ENCODE peak calls at places on chromosomes 5 and 9, in ten cellular contexts. F, A, S, D, I, Y, O, L, K and C are unnamed samples.

GRCh38 chr5:125256296-125256695 is 509.9 kb upstream of the ZNF608 start:
- DNase-seq in F (no peak), O (no peak), A (no peak), S (no peak), L (no peak), D (no peak), I (no peak), K (no peak), Y (no peak), C (no peak)

GRCh38 chr9:91734371-91734981 is 215.6 kb downstream of the ROR2 start:
- DNase-seq in K (peak; percentile 13), Y (peak; percentile 14), S (peak; percentile 69), F (peak; percentile 76), I (peak; percentile 78), L (peak; percentile 91), O (no peak), A (peak; percentile 78), D (no peak), C (no peak)

GRCh38 chr9:77663754-77664153 is 15.6 kb upstream of the GNA14 start:
- DNase-seq in K (no peak), S (no peak), D (no peak), Y (peak; percentile 8), A (no peak), I (no peak), F (peak; percentile 28), L (peak; percentile 63), O (no peak), C (no peak)

GRCh38 chr5:24094081-24094480 is 550.7 kb downstream of the CDH10 start:
- DNase-seq in F (no peak), S (peak; percentile 12), Y (no peak), A (no peak), I (no peak), O (no peak), K (no peak), L (no peak), D (no peak), C (no peak)

GRCh38 chr5:62316110-62316509 is 10.1 kb downstream of the KIF2A start:
- DNase-seq in I (no peak), Y (no peak), O (no peak), D (no peak), K (no peak), L (no peak), A (no peak), F (no peak), S (no peak), C (no peak)

GRCh38 chr5:173287086-173287485 is 41.1 kb downstream of the STC2 start:
- DNase-seq in D (no peak), L (no peak), O (no peak), I (no peak), K (no peak), Y (no peak), S (no peak), F (no peak), A (no peak), C (no peak)

GRCh38 chr9:110728058-110728457 is 59.5 kb downstream of the MUSK start:
- DNase-seq in Y (no peak), A (no peak), O (no peak), F (no peak), S (no peak), K (no peak), L (no peak), I (no peak), D (no peak), C (no peak)

GRCh38 chr5:150339165-150339564 is 18.3 kb upstream of the TCOF1 start:
- DNase-seq in L (no peak), F (no peak), S (no peak), D (no peak), Y (no peak), I (no peak), O (no peak), A (no peak), K (no peak), C (no peak)

GRCh38 chr9:113992276-113992951 is 85.7 kb downstream of the AMBP start:
- DNase-seq in K (no peak), A (peak; percentile 42), L (no peak), O (no peak), D (no peak), S (no peak), Y (no peak), I (no peak), F (no peak), C (no peak)

GRCh38 chr5:1298723-1299510 is 4.0 kb upstream of the TERT start:
- DNase-seq in L (peak; percentile 45), A (peak; percentile 14), D (no peak), K (no peak), I (no peak), F (peak; percentile 3), S (no peak), Y (no peak), O (no peak), C (no peak)

GRCh38 chr5:17216974-17217325 is 481 bp upstream of the BASP1 start:
- DNase-seq in I (peak; percentile 64), Y (no peak), S (peak; percentile 88), D (no peak), O (no peak), K (no peak), L (peak; percentile 61), A (no peak), F (peak; percentile 81), C (peak; percentile 31)

GRCh38 chr9:97938081-97938644 is at the start of gene HEMGN:
- DNase-seq in Y (no peak), K (no peak), O (no peak), S (no peak), L (no peak), A (no peak), D (peak; percentile 67), I (no peak), F (no peak), C (no peak)

GRCh38 chr9:98442541-98442940 is 187.1 kb upstream of the TBC1D2 start:
- DNase-seq in A (no peak), K (no peak), Y (no peak), D (no peak), L (no peak), S (no peak), F (no peak), I (no peak), O (no peak), C (no peak)

GRCh38 chr5:75659791-75660453 is 48.7 kb downstream of the ANKDD1B start:
- DNase-seq in Y (no peak), K (no peak), S (no peak), L (no peak), O (no peak), D (no peak), I (no peak), F (no peak), A (no peak), C (no peak)
- H3K4me1 ChIP-seq in Y (peaks cover 8% of the 10 kb centered on the region), K (no peaks in the 10 kb centered on the region), S (no peaks in the 10 kb centered on the region), L (no peaks in the 10 kb centered on the region), O (no peaks in the 10 kb centered on the region), D (no peaks in the 10 kb centered on the region), I (no peaks in the 10 kb centered on the region), F (peaks cover 4% of the 10 kb centered on the region), A (no peaks in the 10 kb centered on the region), C (peaks cover 4% of the 10 kb centered on the region)

DNA sequence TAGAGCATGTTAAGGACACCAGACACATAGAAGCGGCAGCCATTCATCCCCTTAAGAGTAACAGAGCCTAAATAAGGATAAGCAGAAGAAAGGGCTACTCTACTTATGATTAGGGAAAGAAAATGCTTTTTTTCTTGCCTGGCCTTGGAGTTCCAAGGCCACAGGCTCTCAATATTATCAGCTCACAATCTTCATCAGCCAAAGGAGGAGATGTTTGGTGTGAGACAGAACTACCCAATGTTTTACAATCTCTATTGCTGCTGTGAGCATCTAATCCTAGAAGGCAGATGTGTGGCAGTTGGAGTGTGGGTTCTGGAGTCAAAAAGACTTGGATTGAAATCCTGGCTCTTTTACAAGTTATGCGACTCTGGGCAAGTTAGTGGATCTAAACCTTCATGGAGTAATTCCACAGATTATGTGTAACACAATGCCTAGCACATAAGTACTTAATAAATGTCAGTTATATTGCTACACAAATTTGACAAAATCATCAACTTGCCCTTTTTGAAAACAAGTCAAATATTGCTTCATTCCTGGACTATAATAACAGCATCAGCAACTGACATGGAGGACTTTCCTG is 190.5 kb downstream of the MAPKAP1 start:
- DNase-seq in S (no peak), I (no peak), F (no peak), A (no peak), Y (no peak), D (no peak), O (no peak), L (no peak), K (no peak), C (no peak)
- H3K4me3 ChIP-seq in S (no peak overlapping the region), I (no peak overlapping the region), F (no peak overlapping the region), A (no peak overlapping the region), Y (no peak overlapping the region), D (no peak overlapping the region), O (no peak overlapping the region), L (no peak overlapping the region), K (no peak overlapping the region), C (no peak overlapping the region)

DNA sequence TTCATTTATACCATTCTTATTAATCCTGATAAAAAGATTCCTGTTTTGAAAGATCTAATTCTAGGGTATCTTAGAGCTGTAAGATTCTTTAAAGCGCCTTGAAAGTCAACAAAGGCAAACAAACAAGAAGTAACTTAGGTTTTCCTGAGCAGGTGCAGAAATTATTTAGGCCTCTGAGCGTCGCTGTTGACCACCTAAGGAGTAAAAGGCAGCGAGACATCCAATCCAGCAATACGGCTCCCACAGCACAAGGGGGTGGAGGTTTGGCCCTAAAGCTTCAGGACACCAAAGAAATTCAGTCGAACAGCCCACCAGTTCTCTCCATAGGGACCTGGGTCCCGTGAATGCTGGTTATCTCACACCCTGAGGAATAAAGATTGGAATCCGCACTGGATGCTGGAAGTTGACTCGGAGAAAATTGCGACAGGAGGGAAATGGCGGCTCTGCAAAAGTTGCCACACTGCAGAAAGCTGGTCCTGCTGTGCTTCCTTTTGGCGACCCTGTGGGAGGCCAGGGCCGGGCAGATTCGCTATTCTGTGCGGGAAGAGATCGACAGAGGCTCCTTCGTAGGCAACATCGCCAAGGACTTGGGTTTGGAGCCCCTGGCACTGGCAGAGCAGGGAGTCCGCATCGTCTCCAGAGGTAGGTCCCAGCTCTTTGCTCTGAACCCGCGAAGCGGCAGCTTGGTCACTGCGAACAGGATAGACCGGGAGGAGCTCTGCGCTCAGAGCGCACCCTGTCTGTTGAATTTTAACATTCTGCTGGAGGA is at the start of gene PCDHGA2:
- DNase-seq in A (no peak), S (peak; percentile 65), K (peak; percentile 18), Y (peak; percentile 37), I (peak; percentile 24), F (no peak), O (no peak), L (no peak), D (no peak), C (no peak)
- H3K4me1 ChIP-seq in A (no peaks in the 10 kb centered on the region), S (no peaks in the 10 kb centered on the region), K (no peaks in the 10 kb centered on the region), Y (no peaks in the 10 kb centered on the region), I (no peaks in the 10 kb centered on the region), F (no peaks in the 10 kb centered on the region), O (no peaks in the 10 kb centered on the region), L (no peaks in the 10 kb centered on the region), D (no peaks in the 10 kb centered on the region), C (no peaks in the 10 kb centered on the region)

GRCh38 chr9:127245637-127246164 is 18.9 kb upstream of the GARNL3 start:
- DNase-seq in D (no peak), K (no peak), L (no peak), O (no peak), Y (no peak), F (no peak), I (no peak), A (peak; percentile 56), S (no peak), C (no peak)

GRCh38 chr9:127244609-127245601 is 19.7 kb upstream of the GARNL3 start:
- DNase-seq in L (peak; percentile 98), I (peak; percentile 98), F (peak; percentile 99), O (peak; percentile 90), K (peak; percentile 41), D (peak; percentile 89), Y (peak; percentile 93), A (peak; percentile 97), S (peak; percentile 98), C (peak; percentile 97)

GRCh38 chr9:127237801-127238200 is 26.8 kb upstream of the GARNL3 start:
- DNase-seq in O (no peak), S (no peak), D (no peak), Y (no peak), L (no peak), K (no peak), I (no peak), F (no peak), A (no peak), C (no peak)

GRCh38 chr9:127241354-127241753 is 23.2 kb upstream of the GARNL3 start:
- DNase-seq in L (no peak), F (no peak), I (no peak), O (no peak), D (no peak), K (no peak), Y (no peak), S (no peak), A (no peak), C (no peak)
- H3K4me3 ChIP-seq in L (no peak overlapping the region), F (no peak overlapping the region), I (no peak overlapping the region), O (no peak overlapping the region), D (no peak overlapping the region), K (no peak overlapping the region), Y (no peak overlapping the region), S (no peak overlapping the region), A (no peak overlapping the region), C (no peak overlapping the region)